ENCODE peak calls at places on chromosomes 16 and 17, in ten cellular contexts. One of them, this sample, is unnamed.

GRCh38 chr17:59260724-59261123 is 40.4 kb downstream of the GDPD1 start:
- DNase-seq in tibial nerve: no peak
- DNase-seq in fibroblast of the aortic adventitia: no peak
- DNase-seq in OCI-LY7: no peak
- DNase-seq in Caco-2: no peak
- DNase-seq in AG04450: no peak
- DNase-seq in GM13977: no peak
- DNase-seq in cardiac muscle cell: no peak
- DNase-seq in mucosa of descending colon: no peak
- DNase-seq in body of pancreas: no peak
- DNase-seq in this sample: no peak

GRCh38 chr16:57984443-57985203 is 13.7 kb upstream of the CNGB1 start:
- DNase-seq in tibial nerve: peak
- DNase-seq in fibroblast of the aortic adventitia: peak
- DNase-seq in OCI-LY7: no peak
- DNase-seq in Caco-2: no peak
- DNase-seq in AG04450: peak
- DNase-seq in GM13977: peak
- DNase-seq in cardiac muscle cell: peak
- DNase-seq in mucosa of descending colon: peak
- DNase-seq in body of pancreas: peak
- DNase-seq in this sample: peak

GRCh38 chr16:26220894-26221293 is 529.1 kb downstream of the HS3ST4 start:
- DNase-seq in tibial nerve: no peak
- DNase-seq in fibroblast of the aortic adventitia: no peak
- DNase-seq in OCI-LY7: no peak
- DNase-seq in Caco-2: no peak
- DNase-seq in AG04450: no peak
- DNase-seq in GM13977: no peak
- DNase-seq in cardiac muscle cell: no peak
- DNase-seq in mucosa of descending colon: no peak
- DNase-seq in body of pancreas: no peak
- DNase-seq in this sample: no peak

GRCh38 chr16:31451681-31452351 is 7.5 kb upstream of the ARMC5 start:
- DNase-seq in tibial nerve: no peak
- DNase-seq in fibroblast of the aortic adventitia: peak
- DNase-seq in OCI-LY7: peak
- DNase-seq in Caco-2: peak
- DNase-seq in AG04450: peak
- DNase-seq in GM13977: no peak
- DNase-seq in cardiac muscle cell: peak
- DNase-seq in mucosa of descending colon: peak
- DNase-seq in body of pancreas: peak
- DNase-seq in this sample: no peak

GRCh38 chr16:15953477-15953876 is 4.1 kb downstream of the ABCC1 start:
- DNase-seq in tibial nerve: no peak
- DNase-seq in fibroblast of the aortic adventitia: no peak
- DNase-seq in OCI-LY7: no peak
- DNase-seq in Caco-2: no peak
- DNase-seq in AG04450: no peak
- DNase-seq in GM13977: no peak
- DNase-seq in cardiac muscle cell: no peak
- DNase-seq in mucosa of descending colon: no peak
- DNase-seq in body of pancreas: no peak
- DNase-seq in this sample: no peak

GRCh38 chr16:22375117-22375962 is 921 bp upstream of the CDR2 start:
- DNase-seq in tibial nerve: no peak
- DNase-seq in fibroblast of the aortic adventitia: no peak
- DNase-seq in OCI-LY7: peak
- DNase-seq in Caco-2: no peak
- DNase-seq in AG04450: no peak
- DNase-seq in GM13977: no peak
- DNase-seq in cardiac muscle cell: peak
- DNase-seq in mucosa of descending colon: no peak
- DNase-seq in body of pancreas: peak
- DNase-seq in this sample: no peak

GRCh38 chr17:73342057-73342522 is 30.3 kb upstream of the CDC42EP4 start:
- DNase-seq in tibial nerve: peak
- DNase-seq in fibroblast of the aortic adventitia: peak
- DNase-seq in OCI-LY7: no peak
- DNase-seq in Caco-2: no peak
- DNase-seq in AG04450: no peak
- DNase-seq in GM13977: no peak
- DNase-seq in cardiac muscle cell: peak
- DNase-seq in mucosa of descending colon: peak
- DNase-seq in body of pancreas: peak
- DNase-seq in this sample: peak

GRCh38 chr16:19655242-19655777 is 62.7 kb downstream of the KNOP1 start:
- DNase-seq in tibial nerve: no peak
- DNase-seq in fibroblast of the aortic adventitia: no peak
- DNase-seq in OCI-LY7: no peak
- DNase-seq in Caco-2: no peak
- DNase-seq in AG04450: no peak
- DNase-seq in GM13977: no peak
- DNase-seq in cardiac muscle cell: no peak
- DNase-seq in mucosa of descending colon: no peak
- DNase-seq in body of pancreas: no peak
- DNase-seq in this sample: no peak

GRCh38 chr17:39144414-39144813 is 7.0 kb downstream of the PLXDC1 start:
- DNase-seq in tibial nerve: peak
- DNase-seq in fibroblast of the aortic adventitia: peak
- DNase-seq in OCI-LY7: no peak
- DNase-seq in Caco-2: no peak
- DNase-seq in AG04450: peak
- DNase-seq in GM13977: no peak
- DNase-seq in cardiac muscle cell: no peak
- DNase-seq in mucosa of descending colon: peak
- DNase-seq in body of pancreas: peak
- DNase-seq in this sample: no peak

GRCh38 chr16:53753431-53753830 is 49.5 kb downstream of the FTO start:
- DNase-seq in tibial nerve: no peak
- DNase-seq in fibroblast of the aortic adventitia: no peak
- DNase-seq in OCI-LY7: no peak
- DNase-seq in Caco-2: no peak
- DNase-seq in AG04450: no peak
- DNase-seq in GM13977: no peak
- DNase-seq in cardiac muscle cell: no peak
- DNase-seq in mucosa of descending colon: no peak
- DNase-seq in body of pancreas: no peak
- DNase-seq in this sample: no peak

GRCh38 chr17:31549121-31549524 is 157.6 kb downstream of the RAB11FIP4 start:
- DNase-seq in tibial nerve: no peak
- DNase-seq in fibroblast of the aortic adventitia: no peak
- DNase-seq in OCI-LY7: peak
- DNase-seq in Caco-2: no peak
- DNase-seq in AG04450: no peak
- DNase-seq in GM13977: peak
- DNase-seq in cardiac muscle cell: peak
- DNase-seq in mucosa of descending colon: no peak
- DNase-seq in body of pancreas: no peak
- DNase-seq in this sample: no peak

GRCh38 chr17:74457146-74457819 is 9.2 kb upstream of the CD300A start:
- DNase-seq in tibial nerve: peak
- DNase-seq in fibroblast of the aortic adventitia: peak
- DNase-seq in OCI-LY7: peak
- DNase-seq in Caco-2: peak
- DNase-seq in AG04450: peak
- DNase-seq in GM13977: peak
- DNase-seq in cardiac muscle cell: peak
- DNase-seq in mucosa of descending colon: peak
- DNase-seq in body of pancreas: peak
- DNase-seq in this sample: peak

GRCh38 chr17:81253358-81254131 is 14.4 kb downstream of the NDUFAF8 start:
- DNase-seq in tibial nerve: no peak
- DNase-seq in fibroblast of the aortic adventitia: peak
- DNase-seq in OCI-LY7: peak
- DNase-seq in Caco-2: peak
- DNase-seq in AG04450: no peak
- DNase-seq in GM13977: peak
- DNase-seq in cardiac muscle cell: peak
- DNase-seq in mucosa of descending colon: no peak
- DNase-seq in body of pancreas: peak
- DNase-seq in this sample: no peak

GRCh38 chr17:65027305-65027704 is 29.2 kb downstream of the GNA13 start:
- DNase-seq in tibial nerve: no peak
- DNase-seq in fibroblast of the aortic adventitia: peak
- DNase-seq in OCI-LY7: no peak
- DNase-seq in Caco-2: peak
- DNase-seq in AG04450: no peak
- DNase-seq in GM13977: peak
- DNase-seq in cardiac muscle cell: no peak
- DNase-seq in mucosa of descending colon: no peak
- DNase-seq in body of pancreas: no peak
- DNase-seq in this sample: no peak

GRCh38 chr17:35138218-35138617 is 3.9 kb downstream of the NLE1 start:
- DNase-seq in tibial nerve: no peak
- DNase-seq in fibroblast of the aortic adventitia: no peak
- DNase-seq in OCI-LY7: no peak
- DNase-seq in Caco-2: no peak
- DNase-seq in AG04450: no peak
- DNase-seq in GM13977: no peak
- DNase-seq in cardiac muscle cell: no peak
- DNase-seq in mucosa of descending colon: no peak
- DNase-seq in body of pancreas: no peak
- DNase-seq in this sample: no peak

GRCh38 chr17:35146214-35146833 is 1.3 kb upstream of the UNC45B start:
- DNase-seq in tibial nerve: no peak
- DNase-seq in fibroblast of the aortic adventitia: no peak
- DNase-seq in OCI-LY7: no peak
- DNase-seq in Caco-2: no peak
- DNase-seq in AG04450: no peak
- DNase-seq in GM13977: no peak
- DNase-seq in cardiac muscle cell: peak
- DNase-seq in mucosa of descending colon: no peak
- DNase-seq in body of pancreas: no peak
- DNase-seq in this sample: no peak

GRCh38 chr17:35141681-35142466 is at the start of gene NLE1:
- DNase-seq in tibial nerve: peak
- DNase-seq in fibroblast of the aortic adventitia: peak
- DNase-seq in OCI-LY7: peak
- DNase-seq in Caco-2: peak
- DNase-seq in AG04450: peak
- DNase-seq in GM13977: peak
- DNase-seq in cardiac muscle cell: peak
- DNase-seq in mucosa of descending colon: peak
- DNase-seq in body of pancreas: peak
- DNase-seq in this sample: peak

GRCh38 chr17:35144840-35145239 is 2.7 kb upstream of the NLE1 start:
- DNase-seq in tibial nerve: no peak
- DNase-seq in fibroblast of the aortic adventitia: no peak
- DNase-seq in OCI-LY7: no peak
- DNase-seq in Caco-2: no peak
- DNase-seq in AG04450: no peak
- DNase-seq in GM13977: no peak
- DNase-seq in cardiac muscle cell: no peak
- DNase-seq in mucosa of descending colon: no peak
- DNase-seq in body of pancreas: no peak
- DNase-seq in this sample: no peak

DNA sequence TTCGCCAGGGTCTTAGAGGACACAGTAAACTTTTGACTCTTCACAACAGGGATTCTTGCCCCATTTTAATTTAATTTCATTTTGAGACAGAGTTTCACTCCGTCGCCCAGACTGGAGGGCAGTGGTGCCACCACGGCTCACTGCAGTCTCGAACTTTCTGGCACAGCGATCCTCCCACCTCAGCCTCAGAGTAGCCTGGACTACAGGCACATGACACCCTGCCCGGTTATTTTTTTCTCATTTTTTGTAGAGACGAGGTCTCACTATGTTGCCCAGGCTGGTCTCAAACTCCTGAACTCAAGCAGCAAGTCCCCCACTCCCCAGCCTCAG is 329 bp upstream of the NLE1 start:
- DNase-seq in tibial nerve: no peak
- DNase-seq in fibroblast of the aortic adventitia: no peak
- DNase-seq in OCI-LY7: no peak
- DNase-seq in Caco-2: no peak
- DNase-seq in AG04450: no peak
- DNase-seq in GM13977: no peak
- DNase-seq in cardiac muscle cell: no peak
- DNase-seq in mucosa of descending colon: no peak
- DNase-seq in body of pancreas: no peak
- DNase-seq in this sample: no peak
- TF ChIP-seq CTCF in tibial nerve: no peak
- TF ChIP-seq CTCF in fibroblast of the aortic adventitia: no peak
- TF ChIP-seq CTCF in OCI-LY7: no peak
- TF ChIP-seq CTCF in Caco-2: no peak
- TF ChIP-seq CTCF in AG04450: no peak
- TF ChIP-seq CTCF in GM13977: no peak
- TF ChIP-seq CTCF in cardiac muscle cell: no peak
- TF ChIP-seq CTCF in mucosa of descending colon: no peak
- TF ChIP-seq CTCF in body of pancreas: no peak
- TF ChIP-seq CTCF in this sample: no peak

GRCh38 chr17:82294086-82294773 is 20.7 kb upstream of the CSNK1D start:
- DNase-seq in tibial nerve: no peak
- DNase-seq in fibroblast of the aortic adventitia: no peak
- DNase-seq in OCI-LY7: no peak
- DNase-seq in Caco-2: no peak
- DNase-seq in AG04450: no peak
- DNase-seq in GM13977: no peak
- DNase-seq in cardiac muscle cell: no peak
- DNase-seq in mucosa of descending colon: no peak
- DNase-seq in body of pancreas: no peak
- DNase-seq in this sample: no peak
- TF ChIP-seq CTCF in tibial nerve: no peak
- TF ChIP-seq CTCF in fibroblast of the aortic adventitia: no peak
- TF ChIP-seq CTCF in OCI-LY7: no peak
- TF ChIP-seq CTCF in Caco-2: no peak
- TF ChIP-seq CTCF in AG04450: no peak
- TF ChIP-seq CTCF in GM13977: no peak
- TF ChIP-seq CTCF in cardiac muscle cell: no peak
- TF ChIP-seq CTCF in mucosa of descending colon: no peak
- TF ChIP-seq CTCF in body of pancreas: no peak
- TF ChIP-seq CTCF in this sample: no peak

GRCh38 chr17:45917081-45917480 is 22.7 kb downstream of the MAPT start:
- DNase-seq in tibial nerve: no peak
- DNase-seq in fibroblast of the aortic adventitia: no peak
- DNase-seq in OCI-LY7: no peak
- DNase-seq in Caco-2: no peak
- DNase-seq in AG04450: no peak
- DNase-seq in GM13977: no peak
- DNase-seq in cardiac muscle cell: no peak
- DNase-seq in mucosa of descending colon: no peak
- DNase-seq in body of pancreas: no peak
- DNase-seq in this sample: no peak
- TF ChIP-seq CTCF in tibial nerve: no peak
- TF ChIP-seq CTCF in fibroblast of the aortic adventitia: no peak
- TF ChIP-seq CTCF in OCI-LY7: no peak
- TF ChIP-seq CTCF in Caco-2: no peak
- TF ChIP-seq CTCF in AG04450: no peak
- TF ChIP-seq CTCF in GM13977: no peak
- TF ChIP-seq CTCF in cardiac muscle cell: no peak
- TF ChIP-seq CTCF in mucosa of descending colon: no peak
- TF ChIP-seq CTCF in body of pancreas: no peak
- TF ChIP-seq CTCF in this sample: no peak

DNA sequence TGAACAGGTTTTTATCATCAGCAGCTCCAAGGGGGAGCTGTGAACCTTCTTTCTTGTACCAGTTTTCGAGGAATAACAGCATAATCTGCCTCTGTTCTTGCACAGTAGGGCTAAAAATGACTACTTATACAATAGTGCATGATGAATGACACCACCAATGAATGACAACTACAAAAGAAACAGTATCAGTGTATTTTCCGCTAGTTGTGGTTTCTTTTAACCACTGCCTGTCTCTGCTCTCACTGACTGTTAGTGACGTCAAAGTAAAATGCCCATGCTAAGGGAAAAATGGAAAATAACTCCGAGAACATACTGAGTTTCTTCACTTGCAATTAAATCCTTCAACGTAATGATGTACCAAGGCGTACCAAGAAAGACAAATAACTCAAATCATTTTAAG is 294.9 kb downstream of the MAP2K6 start:
- DNase-seq in tibial nerve: no peak
- DNase-seq in fibroblast of the aortic adventitia: no peak
- DNase-seq in OCI-LY7: peak
- DNase-seq in Caco-2: no peak
- DNase-seq in AG04450: no peak
- DNase-seq in GM13977: no peak
- DNase-seq in cardiac muscle cell: no peak
- DNase-seq in mucosa of descending colon: no peak
- DNase-seq in body of pancreas: no peak
- DNase-seq in this sample: no peak
- TF ChIP-seq CTCF in tibial nerve: no peak
- TF ChIP-seq CTCF in fibroblast of the aortic adventitia: no peak
- TF ChIP-seq CTCF in OCI-LY7: no peak
- TF ChIP-seq CTCF in Caco-2: no peak
- TF ChIP-seq CTCF in AG04450: no peak
- TF ChIP-seq CTCF in GM13977: no peak
- TF ChIP-seq CTCF in cardiac muscle cell: no peak
- TF ChIP-seq CTCF in mucosa of descending colon: no peak
- TF ChIP-seq CTCF in body of pancreas: no peak
- TF ChIP-seq CTCF in this sample: no peak